ENCODE peak calls at places on chromosomes 2 and 18, in eight cellular contexts. N is activated naive CD8-positive, alpha-beta T cell treated with anti-CD3 and anti-CD28 coated beads, Interleukin-2, amount 10 ng/mL, durations not matched to agents 7 days and 5 days; Q is CD4-positive, alpha-beta T cell; L is kidney; Y is body of pancreas; O is GDM1; J is epithelial cell of proximal tubule; D is fibroblast of mammary gland. V is an unnamed sample.
A peak's percentile ranks its signal among the peaks of the same experiment; 100 is the strongest.

GRCh38 chr2:233775414-233775813 is 2.7 kb upstream of the MROH2A start:
- DNase-seq in L (no peak), O (no peak), Y (no peak), J (no peak), Q (no peak), N (no peak), D (no peak), V (no peak)

GRCh38 chr18:55694291-55694690 is 106.3 kb upstream of the TCF4 start:
- DNase-seq in N (no peak), O (no peak), Q (no peak), L (no peak), J (no peak), Y (no peak), D (peak; percentile 15), V (no peak)

GRCh38 chr18:37284260-37284659 is 281.3 kb downstream of the CELF4 start:
- DNase-seq in D (no peak), Q (no peak), L (no peak), N (no peak), O (no peak), J (no peak), Y (no peak), V (no peak)

GRCh38 chr2:175690113-175690716 is 311.9 kb downstream of the LNPK start:
- DNase-seq in N (no peak), Q (no peak), J (peak; percentile 22), L (no peak), O (peak; percentile 24), D (peak; percentile 80), Y (peak; percentile 35), V (peak; percentile 79)

GRCh38 chr2:76256689-76257088 is 546.0 kb upstream of the GCFC2 start:
- DNase-seq in D (no peak), L (no peak), Q (no peak), O (no peak), J (no peak), Y (no peak), N (no peak), V (no peak)

GRCh38 chr2:12317853-12318426 is 398.8 kb upstream of the TRIB2 start:
- DNase-seq in L (no peak), J (peak; percentile 83), Y (no peak), N (no peak), Q (no peak), D (peak; percentile 98), O (no peak), V (peak; percentile 17)

GRCh38 chr2:177171418-177171865 is 41.2 kb upstream of the HNRNPA3 start:
- DNase-seq in Q (no peak), Y (peak; percentile 64), O (peak; percentile 37), N (no peak), L (no peak), J (no peak), D (no peak), V (no peak)

GRCh38 chr2:145199052-145199451 is 679.1 kb upstream of the ZEB2 start:
- DNase-seq in N (no peak), L (no peak), O (no peak), Q (no peak), Y (peak; percentile 30), J (peak; percentile 92), D (no peak), V (no peak)

GRCh38 chr2:177315303-177315887 is 50.9 kb upstream of the NFE2L2 start:
- DNase-seq in Q (no peak), Y (no peak), J (no peak), L (no peak), O (no peak), N (no peak), D (no peak), V (no peak)

GRCh38 chr18:6752200-6752873 is 22.8 kb downstream of the ARHGAP28 start:
- DNase-seq in L (no peak), N (no peak), O (no peak), D (peak; percentile 54), J (no peak), Y (no peak), Q (no peak), V (no peak)

GRCh38 chr2:23673082-23673481 is 253.8 kb downstream of the ATAD2B start:
- DNase-seq in L (no peak), J (no peak), D (no peak), Q (no peak), O (no peak), N (no peak), Y (no peak), V (no peak)

GRCh38 chr18:60113396-60113795 is 213.6 kb downstream of the PMAIP1 start:
- DNase-seq in Y (no peak), D (no peak), O (no peak), N (no peak), J (no peak), L (no peak), Q (no peak), V (no peak)

GRCh38 chr2:72082021-72082739 is 65.5 kb downstream of the CYP26B1 start:
- DNase-seq in Q (no peak), N (no peak), L (no peak), Y (no peak), O (no peak), J (no peak), D (no peak), V (no peak)

V was measured in A673.